ENCODE peak calls at places on chromosome 9, in five cellular contexts. X is cardiac muscle cell, N is prostate gland, C is fibroblast of lung, U is stomach. Y is an unnamed sample. For H3K27me3 and H3K4me1, the result is how much of the 10 kb centered on the place peaks cover.

GRCh38 chr9:71758785-71759184 is 9.5 kb downstream of the CEMIP2 start:
- DNase-seq in X (no peak), N (peak), C (peak), U (no peak), Y (no peak)

GRCh38 chr9:84111726-84112125 is 131.1 kb downstream of the RMI1 start:
- DNase-seq in X (peak), N (no peak), C (peak), U (no peak), Y (no peak)

GRCh38 chr9:126112135-126112720 is 214.4 kb upstream of the MVB12B start:
- DNase-seq in X (no peak), N (no peak), C (no peak), U (peak), Y (no peak)

GRCh38 chr9:83927591-83927990 is 6.4 kb upstream of the KIF27 start:
- DNase-seq in X (no peak), N (no peak), C (no peak), U (no peak), Y (no peak)

GRCh38 chr9:90071257-90071656 is 466.4 kb downstream of the GADD45G start:
- DNase-seq in X (no peak), N (no peak), C (no peak), U (no peak), Y (no peak)

GRCh38 chr9:71690058-71690691 is 78.1 kb downstream of the CEMIP2 start:
- DNase-seq in X (peak), N (no peak), C (peak), U (no peak), Y (no peak)

GRCh38 chr9:136681029-136681428 is 6.2 kb downstream of the AGPAT2 start:
- DNase-seq in X (no peak), N (no peak), C (no peak), U (no peak), Y (no peak)

GRCh38 chr9:36150529-36151305 is 14.2 kb downstream of the GLIPR2 start:
- DNase-seq in X (peak), N (no peak), C (peak), U (no peak), Y (no peak)

GRCh38 chr9:136688274-136689107 is 1.2 kb upstream of the AGPAT2 start:
- DNase-seq in X (no peak), N (no peak), C (no peak), U (no peak), Y (no peak)

GRCh38 chr9:99445377-99445891 is 223.4 kb downstream of the SEC61B start:
- DNase-seq in X (peak), N (no peak), C (peak), U (no peak), Y (peak)

GRCh38 chr9:133708123-133708769 is 29.9 kb downstream of the SARDH start:
- DNase-seq in X (no peak), N (no peak), C (no peak), U (no peak), Y (peak)

GRCh38 chr9:132006657-132007370 is 72.9 kb downstream of the MED27 start:
- DNase-seq in X (peak), N (peak), C (peak), U (no peak), Y (no peak)

GRCh38 chr9:86500667-86501435 is 146.6 kb upstream of the TUT7 start:
- DNase-seq in X (peak), N (no peak), C (peak), U (no peak), Y (no peak)

GRCh38 chr9:125757834-125758233 is 10.7 kb downstream of the PBX3 start:
- DNase-seq in X (no peak), N (no peak), C (no peak), U (no peak), Y (no peak)

GRCh38 chr9:12775963-12776774 is 1.3 kb downstream of the LURAP1L start:
- DNase-seq in X (peak), N (peak), C (peak), U (peak), Y (peak)

GRCh38 chr9:98503867-98504800 is 204.6 kb downstream of the GABBR2 start:
- DNase-seq in X (no peak), N (no peak), C (no peak), U (no peak), Y (no peak)

GRCh38 chr9:108430655-108431054 is 425.1 kb downstream of the ACTL7B start:
- DNase-seq in X (no peak), N (no peak), C (no peak), U (no peak), Y (no peak)

GRCh38 chr9:117835798-117836197 is 131.6 kb downstream of the TLR4 start:
- DNase-seq in X (no peak), N (no peak), C (no peak), U (no peak), Y (no peak)

GRCh38 chr9:115008536-115008935 is 78.1 kb upstream of the TNFSF8 start:
- DNase-seq in X (peak), N (no peak), C (peak), U (no peak), Y (peak)

GRCh38 chr9:114437401-114437893 is 49.7 kb upstream of the AKNA start:
- DNase-seq in X (peak), N (no peak), C (no peak), U (no peak), Y (no peak)

GRCh38 chr9:136564379-136564988 is 18.6 kb upstream of the NOTCH1 start:
- DNase-seq in X (peak), N (no peak), C (peak), U (peak), Y (peak)

GRCh38 chr9:137309368-137310189 is 7.5 kb upstream of the NRARP start:
- DNase-seq in X (no peak), N (no peak), C (no peak), U (no peak), Y (no peak)

GRCh38 chr9:10062629-10063395 is 550.0 kb downstream of the PTPRD start:
- DNase-seq in X (peak), N (no peak), C (peak), U (no peak), Y (no peak)

GRCh38 chr9:135887585-135888050 is 19.7 kb downstream of the CAMSAP1 start:
- DNase-seq in X (no peak), N (no peak), C (no peak), U (peak), Y (peak)

GRCh38 chr9:126682928-126683697 is 69.4 kb downstream of the LMX1B start:
- DNase-seq in X (no peak), N (no peak), C (no peak), U (no peak), Y (no peak)

GRCh38 chr9:130957451-130958203 is 18.6 kb upstream of the FIBCD1 start:
- DNase-seq in X (no peak), N (no peak), C (no peak), U (no peak), Y (no peak)

GRCh38 chr9:2022560-2022959 is 7.4 kb downstream of the SMARCA2 start:
- DNase-seq in X (no peak), N (no peak), C (no peak), U (no peak), Y (no peak)

GRCh38 chr9:110030632-110031031 is 177.3 kb downstream of the C9orf152 start:
- DNase-seq in X (peak), N (no peak), C (peak), U (no peak), Y (no peak)

GRCh38 chr9:123191260-123191659 is 77.1 kb downstream of the STRBP start:
- DNase-seq in X (no peak), N (no peak), C (no peak), U (no peak), Y (no peak)

DNA sequence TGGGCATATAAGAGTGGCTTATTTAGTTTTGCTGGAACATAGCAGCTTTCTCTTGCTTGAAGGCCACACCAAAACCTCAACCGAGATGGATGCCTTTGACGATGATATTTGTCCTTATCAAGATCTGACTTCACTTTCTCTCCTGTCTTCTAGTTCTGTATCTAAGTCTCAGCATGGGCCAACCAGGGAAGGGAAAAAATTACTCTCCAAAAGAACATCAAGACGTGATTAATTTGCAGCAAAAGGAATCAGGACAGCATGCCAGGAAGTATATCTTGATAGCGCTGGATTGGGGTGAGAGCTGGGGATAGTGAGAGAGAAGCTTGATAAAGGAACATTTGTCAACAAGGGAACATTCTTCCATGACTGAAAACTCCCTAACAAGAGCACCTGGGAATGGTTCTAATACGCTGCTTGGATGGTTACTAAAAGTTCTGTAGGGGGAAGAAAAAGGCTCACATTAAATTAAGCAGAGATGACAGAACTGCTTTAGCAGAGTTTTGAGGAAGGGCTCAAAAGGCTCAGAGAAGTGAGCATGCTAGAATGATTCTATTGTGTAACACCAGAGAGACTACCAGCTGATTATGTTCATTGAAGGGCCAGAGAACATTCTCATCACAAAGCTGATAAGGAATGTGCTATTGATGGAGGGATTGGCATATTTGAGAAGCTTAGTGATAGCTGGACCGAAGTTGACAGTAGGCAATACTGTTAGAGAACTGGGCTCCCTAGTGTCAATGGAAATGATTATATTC is 21.5 kb upstream of the ANXA1 start:
- DNase-seq in X (no peak), N (no peak), C (peak), U (no peak), Y (no peak)
- H3K27ac ChIP-seq in X (no peak), N (no peak), C (no peak), U (no peak), Y (no peak)

DNA sequence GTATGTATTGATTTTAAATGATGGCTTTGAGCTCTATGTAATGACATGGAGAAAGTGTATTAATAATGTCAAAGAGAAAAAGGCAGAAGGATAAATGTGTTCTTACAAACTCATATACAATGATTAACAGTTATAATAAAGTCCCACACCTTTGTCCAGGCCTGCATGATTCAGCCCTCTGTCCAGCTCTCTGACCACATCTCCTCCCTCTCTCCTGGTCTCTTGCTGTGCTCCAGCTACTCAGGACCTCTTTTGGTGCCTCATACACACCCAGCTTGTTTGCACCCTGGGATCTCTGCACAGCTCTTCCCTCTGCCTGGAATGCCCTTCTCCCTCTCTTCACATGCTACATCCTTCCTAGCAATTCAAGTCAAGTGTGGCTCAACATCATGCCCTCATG is 37.5 kb upstream of the DMRT1 start:
- DNase-seq in X (no peak), N (no peak), C (peak), U (no peak), Y (no peak)
- H3K27me3 ChIP-seq in X (under half), N (under half), C (under half), U (under half), Y (under half)

GRCh38 chr9:70123695-70124094 is 80.0 kb downstream of the MAMDC2 start:
- DNase-seq in X (peak), N (no peak), C (no peak), U (no peak), Y (no peak)
- H3K4me1 ChIP-seq in X (under half), N (under half), C (under half), U (under half), Y (under half)

GRCh38 chr9:14183001-14183400 is 130.9 kb downstream of the NFIB start:
- DNase-seq in X (no peak), N (no peak), C (no peak), U (no peak), Y (no peak)

GRCh38 chr9:14180942-14181270 is 133.0 kb downstream of the NFIB start:
- DNase-seq in X (no peak), N (no peak), C (no peak), U (no peak), Y (no peak)

GRCh38 chr9:14175778-14176177 is 138.2 kb downstream of the NFIB start:
- DNase-seq in X (no peak), N (no peak), C (no peak), U (no peak), Y (no peak)

GRCh38 chr9:14179449-14179848 is 134.5 kb downstream of the NFIB start:
- DNase-seq in X (no peak), N (peak), C (no peak), U (peak), Y (no peak)

DNA sequence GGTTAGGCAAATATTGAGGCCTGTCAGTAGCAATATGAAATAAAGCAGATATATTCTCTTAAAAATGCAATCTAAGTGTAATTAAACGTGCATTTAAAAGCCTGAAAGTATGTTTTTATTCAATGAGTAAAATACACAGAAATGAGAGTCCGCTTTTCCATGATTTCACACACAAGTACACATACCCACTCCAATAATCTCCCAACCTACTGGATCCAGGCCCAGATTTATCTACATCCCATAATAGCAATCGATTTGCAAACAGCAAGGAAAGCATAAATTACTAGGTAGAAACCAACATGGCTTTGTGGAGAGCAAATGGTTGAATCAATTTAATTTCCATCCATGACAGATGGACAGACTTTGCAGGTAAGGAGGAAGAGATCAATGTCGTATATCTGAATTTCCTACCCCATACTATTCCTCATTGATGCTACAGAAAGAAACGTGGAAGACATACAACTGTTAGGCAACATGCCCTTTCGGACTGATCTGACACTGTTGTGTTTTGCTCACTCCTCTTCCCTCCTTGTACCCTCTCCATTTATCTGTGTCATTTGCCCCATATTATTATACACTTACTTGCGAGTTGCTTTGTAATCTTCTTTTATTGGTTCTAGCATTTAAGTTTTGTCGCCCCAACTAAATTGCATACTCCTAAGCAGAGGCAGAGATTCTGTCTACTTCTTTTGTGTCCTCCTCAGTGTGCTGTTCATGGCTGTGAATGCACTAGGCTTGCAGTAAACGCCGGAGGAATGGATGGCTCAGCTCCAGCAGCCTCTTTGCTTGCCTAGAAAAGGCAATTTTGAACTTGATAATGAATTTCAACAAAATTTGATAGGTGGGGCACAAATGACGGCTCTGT is 133.6 kb downstream of the NFIB start:
- DNase-seq in X (peak), N (peak), C (no peak), U (peak), Y (no peak)
- H3K27ac ChIP-seq in X (no peak), N (peak), C (no peak), U (peak), Y (peak)